ENCODE peak calls at places on chromosome 1, in four cellular contexts. B is fibroblast of lung, U is activated T-cell treated with anti-CD3 and anti-CD28 coated beads for 4 hours, F is HS-5. J is an unnamed sample.

GRCh38 chr1:241772932-241773500 is 75.0 kb upstream of the EXO1 start:
- DNase-seq in U (no peak), F (no peak), B (no peak), J (no peak)

GRCh38 chr1:211371406-211372105 is 44.9 kb downstream of the TRAF5 start:
- DNase-seq in B (peak; percentile 78), U (no peak), F (no peak), J (no peak)

GRCh38 chr1:14780271-14780670 is 181.8 kb downstream of the KAZN start:
- DNase-seq in F (no peak), U (no peak), B (no peak), J (no peak)

GRCh38 chr1:84581648-84582047 is 7.4 kb upstream of the CTBS start:
- DNase-seq in U (no peak), B (no peak), F (no peak), J (no peak)

GRCh38 chr1:47624531-47624930 is 186.7 kb downstream of the FOXD2 start:
- DNase-seq in B (no peak), F (no peak), U (no peak), J (no peak)

GRCh38 chr1:162676087-162676486 is 43.8 kb downstream of the DDR2 start:
- DNase-seq in F (no peak), U (no peak), B (peak; percentile 87), J (no peak)

GRCh38 chr1:3869751-3870301 is 12.6 kb downstream of the DFFB start:
- DNase-seq in B (peak; percentile 12), U (no peak), F (no peak), J (no peak)

GRCh38 chr1:39952359-39953110 is 2.4 kb upstream of the MFSD2A start:
- DNase-seq in F (no peak), U (no peak), B (peak; percentile 41), J (no peak)